ENCODE peak calls at places on chromosomes 2 and 18, in six cellular contexts. M, V, P, L, X and Z are unnamed samples.
A peak's percentile ranks its signal among the peaks of the same experiment; 100 is the strongest.

GRCh38 chr18:79552140-79552631 is 127.4 kb upstream of the CTDP1 start:
- DNase-seq in X (no peak), P (no peak), M (no peak), L (no peak), V (no peak), Z (no peak)

GRCh38 chr2:36355157-36355889 is at the start of gene CRIM1:
- DNase-seq in V (peak; percentile 68), P (peak; percentile 92), X (peak; percentile 90), L (peak; percentile 81), M (peak; percentile 88), Z (peak; percentile 88)

GRCh38 chr2:227486688-227487087 is 14.7 kb downstream of the AGFG1 start:
- DNase-seq in L (no peak), M (no peak), V (no peak), P (no peak), X (no peak), Z (no peak)

GRCh38 chr2:223562078-223562477 is 40.1 kb downstream of the SCG2 start:
- DNase-seq in M (no peak), L (no peak), P (no peak), V (peak; percentile 70), X (no peak), Z (no peak)

GRCh38 chr2:165793779-165794519 is at the start of gene GALNT3:
- DNase-seq in X (peak; percentile 51), P (peak; percentile 94), V (peak; percentile 64), M (peak; percentile 14), L (peak; percentile 96), Z (peak; percentile 96)

GRCh38 chr2:141317986-141318385 is 812.8 kb downstream of the LRP1B start:
- DNase-seq in V (no peak), L (no peak), X (no peak), P (no peak), M (no peak), Z (no peak)

GRCh38 chr18:73979742-73980141 is 167.9 kb downstream of the FBXO15 start:
- DNase-seq in M (no peak), P (no peak), X (no peak), V (no peak), L (no peak), Z (no peak)

GRCh38 chr2:110674620-110675555 is 3.0 kb downstream of the BUB1 start:
- DNase-seq in M (no peak), V (no peak), X (no peak), P (peak; percentile 62), L (peak; percentile 34), Z (peak; percentile 66)

GRCh38 chr2:184026961-184027360 is 571.4 kb upstream of the ZNF804A start:
- DNase-seq in M (no peak), L (no peak), V (no peak), X (no peak), P (no peak), Z (no peak)

GRCh38 chr2:112541315-112542122 is 746 bp upstream of the POLR1B start:
- DNase-seq in V (no peak), L (no peak), P (peak; percentile 67), M (no peak), X (peak; percentile 75), Z (peak; percentile 70)

GRCh38 chr2:124921221-124921620 is 896.1 kb downstream of the CNTNAP5 start:
- DNase-seq in X (no peak), P (no peak), L (no peak), M (no peak), V (no peak), Z (no peak)

GRCh38 chr2:24793752-24794477 is 690 bp downstream of the CENPO start:
- DNase-seq in V (no peak), X (no peak), M (no peak), L (no peak), P (no peak), Z (no peak)

GRCh38 chr18:21960189-21960588 is 209.2 kb upstream of the GATA6 start:
- DNase-seq in V (no peak), L (no peak), P (no peak), X (no peak), M (no peak), Z (no peak)

GRCh38 chr18:45168883-45169585 is 446.2 kb upstream of the SLC14A2 start:
- DNase-seq in M (no peak), V (no peak), L (no peak), P (no peak), X (no peak), Z (peak; percentile 5)

GRCh38 chr2:39247512-39247911 is 3.7 kb upstream of the CDKL4 start:
- DNase-seq in P (no peak), X (no peak), V (no peak), M (no peak), L (no peak), Z (no peak)

GRCh38 chr2:64606495-64607363 is 47.0 kb downstream of the SERTAD2 start:
- DNase-seq in M (peak; percentile 91), L (peak; percentile 79), P (peak; percentile 88), X (peak; percentile 71), V (no peak), Z (peak; percentile 56)

GRCh38 chr2:1979101-1979500 is 234.8 kb upstream of the PXDN start:
- DNase-seq in X (no peak), L (no peak), V (no peak), P (no peak), M (no peak), Z (no peak)

GRCh38 chr2:32801741-32802140 is 145.0 kb upstream of the LTBP1 start:
- DNase-seq in V (no peak), P (no peak), X (no peak), L (no peak), M (no peak), Z (no peak)

GRCh38 chr2:216034065-216034464 is 20.7 kb upstream of the MREG start:
- DNase-seq in X (peak; percentile 61), L (peak; percentile 77), P (peak; percentile 78), V (peak; percentile 54), M (peak; percentile 57), Z (peak; percentile 77)

GRCh38 chr2:217407466-217407865 is 547.6 kb upstream of the TNP1 start:
- DNase-seq in X (no peak), M (no peak), V (no peak), L (no peak), P (no peak), Z (no peak)

GRCh38 chr18:52844323-52844722 is 504.3 kb downstream of the DCC start:
- DNase-seq in V (no peak), P (no peak), L (no peak), X (no peak), M (no peak), Z (no peak)

GRCh38 chr2:144132357-144132756 is 387.6 kb downstream of the ZEB2 start:
- DNase-seq in L (no peak), V (no peak), X (no peak), M (no peak), P (no peak), Z (no peak)

GRCh38 chr2:221022554-221022953 is 549.5 kb downstream of the EPHA4 start:
- DNase-seq in L (no peak), P (no peak), M (no peak), X (no peak), V (no peak), Z (no peak)

GRCh38 chr2:96662360-96662759 is 19.8 kb downstream of the FER1L5 start:
- DNase-seq in L (no peak), P (no peak), V (no peak), M (no peak), X (no peak), Z (no peak)

GRCh38 chr2:181104512-181105121 is 124.2 kb downstream of the UBE2E3 start:
- DNase-seq in M (no peak), L (no peak), V (peak; percentile 51), P (peak; percentile 11), X (no peak), Z (no peak)

GRCh38 chr2:159714586-159714930 is 2.3 kb downstream of the MARCHF7 start:
- DNase-seq in X (no peak), L (no peak), M (no peak), P (no peak), V (no peak), Z (no peak)

GRCh38 chr2:234880551-234881211 is 71.1 kb upstream of the SH3BP4 start:
- DNase-seq in X (peak; percentile 41), V (peak; percentile 59), L (peak; percentile 54), P (no peak), M (no peak), Z (no peak)

GRCh38 chr18:32922951-32923430 is 150.2 kb upstream of the KLHL14 start:
- DNase-seq in M (no peak), P (no peak), V (no peak), L (no peak), X (no peak), Z (no peak)

GRCh38 chr18:53753616-53754015 is 470.9 kb downstream of the MBD2 start:
- DNase-seq in P (no peak), L (no peak), V (no peak), X (no peak), M (no peak), Z (no peak)

GRCh38 chr2:31812051-31812798 is 198.6 kb downstream of the MEMO1 start:
- DNase-seq in L (no peak), P (no peak), V (no peak), M (no peak), X (no peak), Z (no peak)

GRCh38 chr2:177187631-177188312 is 24.8 kb upstream of the HNRNPA3 start:
- DNase-seq in L (no peak), M (no peak), X (no peak), P (peak; percentile 51), V (peak; percentile 45), Z (no peak)
- H3K4me1 ChIP-seq in L (no peaks in the 10 kb centered on the region), M (no peaks in the 10 kb centered on the region), X (no peaks in the 10 kb centered on the region), P (no peaks in the 10 kb centered on the region), V (peaks cover 20% of the 10 kb centered on the region), Z (no peaks in the 10 kb centered on the region)

DNA sequence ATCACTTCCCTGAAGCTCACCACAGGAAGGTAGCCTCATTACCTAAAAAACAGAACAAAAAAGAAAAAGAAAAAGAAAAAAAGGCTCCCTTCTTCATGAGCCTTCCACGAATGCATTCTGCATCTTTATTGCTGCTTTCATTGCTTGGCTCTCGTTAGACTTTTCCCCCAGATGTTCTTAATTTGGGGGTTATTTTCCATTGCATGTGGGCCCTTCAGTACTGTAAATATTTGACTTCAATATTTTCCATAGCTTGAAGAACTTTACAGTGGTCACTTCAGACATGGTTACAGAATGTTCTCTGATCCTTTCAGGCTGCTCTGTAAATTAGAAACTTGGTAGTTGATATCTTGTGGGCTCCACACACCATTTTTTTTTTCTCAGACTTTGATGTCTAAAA is 65.6 kb upstream of the COPS8 start:
- DNase-seq in V (no peak), M (no peak), P (no peak), X (no peak), L (no peak), Z (no peak)
- H3K9me3 ChIP-seq in V (peaks cover 6% of the 10 kb centered on the region), M (no peaks in the 10 kb centered on the region), P (no peaks in the 10 kb centered on the region), X (no peaks in the 10 kb centered on the region), L (peaks cover 6% of the 10 kb centered on the region), Z (no peaks in the 10 kb centered on the region)

DNA sequence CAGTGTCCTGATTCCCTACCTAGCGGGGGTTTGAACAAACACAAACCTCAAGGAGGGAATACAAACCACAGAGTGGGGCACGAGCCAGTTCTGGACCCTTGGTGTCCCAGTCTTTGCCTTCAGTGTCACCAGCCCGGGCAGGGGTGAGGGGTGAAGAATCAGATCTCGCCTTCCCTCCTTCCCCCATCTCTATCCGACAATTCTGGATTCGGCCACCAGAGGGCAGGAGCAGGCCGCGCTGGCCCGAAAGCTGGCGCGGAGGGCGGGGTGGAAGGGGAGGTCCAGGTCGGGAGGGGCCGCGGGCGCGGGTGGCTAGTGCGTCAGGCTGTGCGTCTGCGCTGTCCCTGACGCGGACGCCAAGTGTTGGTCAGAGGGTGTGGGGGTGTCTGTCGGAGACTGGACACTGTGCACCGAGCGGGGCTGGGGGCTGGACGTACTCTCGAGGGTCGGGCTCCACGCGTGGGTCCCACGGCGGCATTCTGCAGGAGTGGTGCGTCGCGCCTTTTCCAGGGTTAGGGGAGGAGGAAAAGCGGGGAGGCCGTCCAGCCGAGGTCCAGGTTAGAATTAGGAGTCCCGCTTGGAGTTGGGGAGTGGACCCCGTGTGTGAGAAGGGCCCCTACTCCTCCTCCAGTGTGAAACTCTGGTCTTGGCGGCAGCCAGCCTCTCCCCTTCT is 2.9 kb upstream of the CRYBA2 start:
- DNase-seq in X (peak; percentile 86), L (peak; percentile 95), M (peak; percentile 80), V (peak; percentile 67), P (peak; percentile 93), Z (peak; percentile 81)
- TF ChIP-seq POLR2A in X (no peak), L (peak; percentile 54), M (peak; percentile 35), V (no peak), P (peak; percentile 69), Z (no peak)

GRCh38 chr2:105803773-105804172 is 59.1 kb downstream of the NCK2 start:
- DNase-seq in L (no peak), V (no peak), X (no peak), M (no peak), P (no peak), Z (no peak)
- H3K4me1 ChIP-seq in L (peaks cover 22% of the 10 kb centered on the region), V (no peaks in the 10 kb centered on the region), X (peaks cover 12% of the 10 kb centered on the region), M (peaks cover 1% of the 10 kb centered on the region), P (peaks cover 20% of the 10 kb centered on the region), Z (peaks cover 18% of the 10 kb centered on the region)